ENCODE peak calls at places on chromosomes 12 and 14, in ten cellular contexts. O is NCI-H1417, Q is NCI-H1105, R is fibroblast of the conjunctiva, Z is anterior cingulate cortex, H is spleen, J is A549, C is cerebellum, D is substantia nigra, K is iPS DF 19.7. A is an unnamed sample.

GRCh38 chr12:107109726-107110518 is 16.6 kb upstream of the CRY1 start:
- DNase-seq in O (no peak), Q (no peak), R (no peak), Z (no peak), H (no peak), J (no peak), C (no peak), D (no peak), K (no peak), A (no peak)

GRCh38 chr14:70116278-70116677 is 72.5 kb downstream of the SLC8A3 start:
- DNase-seq in O (no peak), Q (no peak), R (no peak), Z (no peak), H (no peak), J (no peak), C (no peak), D (no peak), K (no peak), A (no peak)

GRCh38 chr14:34064349-34064748 is 113.5 kb upstream of the EGLN3 start:
- DNase-seq in O (no peak), Q (no peak), R (peak; percentile 31), Z (no peak), H (no peak), J (no peak), C (peak; percentile 17), D (no peak), K (no peak), A (no peak)

GRCh38 chr14:105414456-105415371 is 4.9 kb upstream of the MTA1 start:
- DNase-seq in O (peak; percentile 87), Q (peak; percentile 76), R (peak; percentile 34), Z (peak; percentile 75), H (peak; percentile 89), J (peak; percentile 61), C (peak; percentile 87), D (peak; percentile 30), K (no peak), A (no peak)

GRCh38 chr12:110159671-110160245 is 35.6 kb downstream of the IFT81 start:
- DNase-seq in O (no peak), Q (no peak), R (no peak), Z (no peak), H (no peak), J (no peak), C (no peak), D (no peak), K (no peak), A (no peak)

GRCh38 chr12:16165506-16165905 is 112.0 kb downstream of the SLC15A5 start:
- DNase-seq in O (peak; percentile 72), Q (peak; percentile 39), R (peak; percentile 61), Z (no peak), H (no peak), J (peak; percentile 58), C (no peak), D (no peak), K (peak; percentile 33), A (no peak)

GRCh38 chr14:55136868-55137785 is 8.1 kb downstream of the LGALS3 start:
- DNase-seq in O (no peak), Q (no peak), R (peak; percentile 86), Z (peak; percentile 66), H (no peak), J (no peak), C (peak; percentile 14), D (peak; percentile 43), K (no peak), A (no peak)

GRCh38 chr12:66066071-66066928 is 64.2 kb downstream of the LLPH start:
- DNase-seq in O (peak; percentile 41), Q (peak; percentile 33), R (no peak), Z (no peak), H (no peak), J (no peak), C (no peak), D (no peak), K (no peak), A (peak; percentile 75)

GRCh38 chr14:70714055-70714550 is 72.4 kb downstream of the TTC9 start:
- DNase-seq in O (peak; percentile 68), Q (peak; percentile 68), R (peak; percentile 39), Z (no peak), H (no peak), J (peak; percentile 70), C (peak; percentile 38), D (no peak), K (no peak), A (peak; percentile 50)

GRCh38 chr12:108367436-108367835 is 28.3 kb upstream of the CMKLR1 start:
- DNase-seq in O (no peak), Q (no peak), R (peak; percentile 20), Z (peak; percentile 7), H (no peak), J (no peak), C (peak; percentile 83), D (no peak), K (no peak), A (no peak)

GRCh38 chr12:52515927-52516831 is 4.0 kb downstream of the KRT5 start:
- DNase-seq in O (no peak), Q (no peak), R (no peak), Z (no peak), H (no peak), J (no peak), C (no peak), D (no peak), K (no peak), A (no peak)

GRCh38 chr12:108548954-108549521 is 11.9 kb downstream of the SART3 start:
- DNase-seq in O (no peak), Q (no peak), R (no peak), Z (no peak), H (no peak), J (no peak), C (no peak), D (no peak), K (no peak), A (no peak)

GRCh38 chr12:4160314-4161040 is 113.1 kb upstream of the CCND2 start:
- DNase-seq in O (no peak), Q (no peak), R (no peak), Z (no peak), H (no peak), J (no peak), C (no peak), D (no peak), K (no peak), A (no peak)

GRCh38 chr12:44525806-44526654 is 350.1 kb downstream of the NELL2 start:
- DNase-seq in O (no peak), Q (no peak), R (no peak), Z (no peak), H (no peak), J (no peak), C (no peak), D (no peak), K (no peak), A (no peak)

GRCh38 chr14:52700701-52701172 is 5.4 kb upstream of the ERO1A start:
- DNase-seq in O (no peak), Q (no peak), R (no peak), Z (no peak), H (no peak), J (peak; percentile 47), C (no peak), D (no peak), K (no peak), A (no peak)

GRCh38 chr12:85363382-85364190 is 83.6 kb downstream of the ALX1 start:
- DNase-seq in O (no peak), Q (no peak), R (peak; percentile 41), Z (no peak), H (no peak), J (no peak), C (no peak), D (no peak), K (no peak), A (no peak)

GRCh38 chr14:21825147-21825743 is 151.6 kb upstream of the OR4E1 start:
- DNase-seq in O (no peak), Q (no peak), R (no peak), Z (no peak), H (no peak), J (peak; percentile 59), C (no peak), D (no peak), K (peak; percentile 63), A (no peak)

GRCh38 chr12:107903377-107904061 is 129.0 kb downstream of the ASCL4 start:
- DNase-seq in O (peak; percentile 84), Q (peak; percentile 87), R (no peak), Z (peak; percentile 22), H (peak; percentile 88), J (peak; percentile 61), C (peak; percentile 25), D (no peak), K (peak; percentile 15), A (peak; percentile 40)

GRCh38 chr14:22915886-22916521 is 2.9 kb downstream of the RBM23 start:
- DNase-seq in O (no peak), Q (no peak), R (peak; percentile 26), Z (no peak), H (no peak), J (no peak), C (no peak), D (no peak), K (no peak), A (no peak)

GRCh38 chr12:110074089-110074488 is 25.8 kb upstream of the C12orf76 start:
- DNase-seq in O (no peak), Q (no peak), R (no peak), Z (no peak), H (peak; percentile 6), J (no peak), C (no peak), D (no peak), K (no peak), A (no peak)

GRCh38 chr12:125185740-125186470 is 120.7 kb downstream of the AACS start:
- DNase-seq in O (peak; percentile 41), Q (peak; percentile 53), R (peak; percentile 22), Z (peak; percentile 79), H (peak; percentile 84), J (peak; percentile 74), C (peak; percentile 52), D (peak; percentile 36), K (no peak), A (no peak)

GRCh38 chr12:59250766-59251165 is 330.5 kb upstream of the LRIG3 start:
- DNase-seq in O (no peak), Q (no peak), R (no peak), Z (no peak), H (no peak), J (no peak), C (no peak), D (no peak), K (no peak), A (no peak)

GRCh38 chr12:100827901-100828520 is 33.4 kb downstream of the ANO4 start:
- DNase-seq in O (peak; percentile 47), Q (peak; percentile 57), R (no peak), Z (no peak), H (no peak), J (peak; percentile 51), C (no peak), D (no peak), K (no peak), A (no peak)